ENCODE peak calls at places on chromosome 5, in eight cellular contexts. Q is B cell, A is lower lobe of right lung, I is prostate gland, X is progenitor cell of endocrine pancreas, D is ascending aorta, L is upper lobe of left lung, S is WERI-Rb-1. F is an unnamed sample.

GRCh38 chr5:132498686-132499271 is 8.2 kb upstream of the IRF1 start:
- DNase-seq in Q (no peak), A (no peak), I (peak), X (no peak), D (no peak), L (no peak), S (no peak), F (no peak)

GRCh38 chr5:169904059-169904458 is 76.2 kb downstream of the INSYN2B start:
- DNase-seq in Q (no peak), A (no peak), I (no peak), X (no peak), D (no peak), L (no peak), S (no peak), F (no peak)

GRCh38 chr5:160237571-160238093 is 8.3 kb downstream of the FABP6 start:
- DNase-seq in Q (no peak), A (no peak), I (no peak), X (no peak), D (no peak), L (no peak), S (no peak), F (no peak)

GRCh38 chr5:172113036-172113435 is 75.0 kb downstream of the STK10 start:
- DNase-seq in Q (no peak), A (peak), I (no peak), X (no peak), D (no peak), L (peak), S (no peak), F (no peak)

GRCh38 chr5:116084891-116085715 is at the start of gene COMMD10:
- DNase-seq in Q (peak), A (peak), I (peak), X (peak), D (peak), L (peak), S (peak), F (peak)

GRCh38 chr5:68217476-68217984 is 2.0 kb downstream of the PIK3R1 start:
- DNase-seq in Q (no peak), A (no peak), I (no peak), X (no peak), D (no peak), L (no peak), S (no peak), F (no peak)

GRCh38 chr5:14917719-14918118 is 46.1 kb upstream of the ANKH start:
- DNase-seq in Q (no peak), A (no peak), I (peak), X (no peak), D (no peak), L (no peak), S (no peak), F (no peak)

GRCh38 chr5:151357097-151357496 is 9.7 kb upstream of the SLC36A2 start:
- DNase-seq in Q (no peak), A (no peak), I (peak), X (no peak), D (no peak), L (no peak), S (no peak), F (no peak)

GRCh38 chr5:25744908-25745307 is 1100.1 kb upstream of the CDH10 start:
- DNase-seq in Q (no peak), A (no peak), I (no peak), X (no peak), D (no peak), L (no peak), S (no peak), F (no peak)

GRCh38 chr5:151627650-151628049 is 36.5 kb upstream of the FAT2 start:
- DNase-seq in Q (no peak), A (no peak), I (no peak), X (no peak), D (no peak), L (no peak), S (no peak), F (no peak)

GRCh38 chr5:33146916-33147315 is 293.8 kb upstream of the TARS1 start:
- DNase-seq in Q (no peak), A (no peak), I (no peak), X (no peak), D (no peak), L (no peak), S (no peak), F (no peak)

GRCh38 chr5:97726106-97726505 is 543.1 kb upstream of the RIOK2 start:
- DNase-seq in Q (no peak), A (no peak), I (no peak), X (no peak), D (no peak), L (no peak), S (no peak), F (no peak)

GRCh38 chr5:44719856-44720255 is 88.9 kb upstream of the MRPS30 start:
- DNase-seq in Q (no peak), A (no peak), I (no peak), X (no peak), D (no peak), L (no peak), S (no peak), F (no peak)
- TF ChIP-seq CTCF in Q (no peak), A (no peak), I (no peak), X (no peak), D (no peak), L (no peak), S (no peak), F (no peak)

GRCh38 chr5:140575309-140575708 is 10.7 kb downstream of the SLC35A4 start:
- DNase-seq in Q (no peak), A (peak), I (peak), X (no peak), D (no peak), L (peak), S (peak), F (peak)
- TF ChIP-seq CTCF in Q (no peak), A (peak), I (peak), X (peak), D (no peak), L (peak), S (peak), F (peak)

GRCh38 chr5:140734354-140734753 is 34.1 kb downstream of the ZMAT2 start:
- DNase-seq in Q (no peak), A (no peak), I (no peak), X (no peak), D (no peak), L (no peak), S (peak), F (no peak)
- TF ChIP-seq CTCF in Q (peak), A (peak), I (peak), X (peak), D (peak), L (peak), S (peak), F (peak)

GRCh38 chr5:135977375-135977928 is 22.7 kb upstream of the LECT2 start:
- DNase-seq in Q (no peak), A (peak), I (no peak), X (peak), D (peak), L (peak), S (peak), F (no peak)
- TF ChIP-seq CTCF in Q (peak), A (peak), I (peak), X (peak), D (peak), L (peak), S (peak), F (peak)

GRCh38 chr5:80953587-80953986 is 6.6 kb upstream of the RASGRF2 start:
- DNase-seq in Q (no peak), A (no peak), I (no peak), X (no peak), D (no peak), L (no peak), S (no peak), F (no peak)
- TF ChIP-seq CTCF in Q (no peak), A (no peak), I (no peak), X (no peak), D (no peak), L (no peak), S (no peak), F (no peak)